ENCODE peak calls at places on chromosome 20, in six cellular contexts. Y is lung, P is tibial artery, B is left ventricle myocardium inferior, Z is uterus, D is AG04450. N is an unnamed sample.

GRCh38 chr20:33304046-33304445 is 21.0 kb downstream of the BPIFB1 start:
- DNase-seq in Y (no peak), P (no peak), B (no peak), Z (no peak), D (no peak), N (no peak)

GRCh38 chr20:52010541-52010940 is 181.0 kb downstream of the ZFP64 start:
- DNase-seq in Y (no peak), P (no peak), B (no peak), Z (no peak), D (no peak), N (no peak)

GRCh38 chr20:4230651-4231050 is 215.3 kb upstream of the RNF24 start:
- DNase-seq in Y (no peak), P (no peak), B (no peak), Z (no peak), D (no peak), N (no peak)

GRCh38 chr20:57392512-57393271 is 1.5 kb downstream of the RBM38 start:
- DNase-seq in Y (no peak), P (no peak), B (peak), Z (no peak), D (no peak), N (no peak)

GRCh38 chr20:55052464-55052863 is 577.1 kb downstream of the DOK5 start:
- DNase-seq in Y (no peak), P (no peak), B (no peak), Z (no peak), D (no peak), N (no peak)

GRCh38 chr20:3670511-3670910 is 7.3 kb upstream of the GFRA4 start:
- DNase-seq in Y (no peak), P (no peak), B (no peak), Z (no peak), D (no peak), N (no peak)

GRCh38 chr20:33669873-33670640 is 3.3 kb downstream of the ACTL10 start:
- DNase-seq in Y (no peak), P (peak), B (no peak), Z (no peak), D (no peak), N (no peak)

GRCh38 chr20:58342104-58342945 is 32.8 kb downstream of the RAB22A start:
- DNase-seq in Y (no peak), P (no peak), B (no peak), Z (no peak), D (no peak), N (peak)

GRCh38 chr20:4828830-4829493 is 107.3 kb downstream of the PRND start:
- DNase-seq in Y (no peak), P (peak), B (no peak), Z (peak), D (no peak), N (no peak)

GRCh38 chr20:46206025-46206424 is 87.9 kb downstream of the CD40 start:
- DNase-seq in Y (peak), P (peak), B (peak), Z (no peak), D (no peak), N (peak)

GRCh38 chr20:4699216-4699615 is 22.5 kb upstream of the PRND start:
- DNase-seq in Y (no peak), P (no peak), B (no peak), Z (no peak), D (no peak), N (no peak)

DNA sequence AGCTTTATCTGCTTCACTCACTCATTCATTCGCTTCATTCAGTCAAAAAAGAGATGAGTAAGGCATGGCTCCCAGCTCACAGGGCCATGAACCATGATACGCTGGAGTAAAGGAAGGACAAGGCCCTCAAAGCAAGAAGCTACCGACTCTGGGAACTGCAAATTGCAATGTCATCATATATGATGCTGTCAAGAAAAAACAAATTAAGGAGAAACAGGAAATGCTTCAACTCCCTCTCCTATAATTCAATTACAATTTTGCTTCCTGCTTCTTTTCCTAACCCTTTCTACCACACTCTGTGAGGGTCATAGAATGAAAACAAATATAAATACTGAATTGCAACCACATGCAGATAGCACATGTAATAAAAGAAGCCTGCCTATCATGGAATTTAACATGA is 725.7 kb upstream of the FLRT3 start:
- DNase-seq in Y (no peak), P (no peak), B (no peak), Z (no peak), D (no peak), N (no peak)
- H3K4me3 ChIP-seq in Y (no peak), P (no peak), B (no peak), Z (no peak), D (no peak), N (no peak)

GRCh38 chr20:6122873-6123649 is at the start of gene FERMT1:
- DNase-seq in Y (peak), P (no peak), B (peak), Z (peak), D (no peak), N (peak)
- TF ChIP-seq CTCF in Y (no peak), P (no peak), B (peak), Z (no peak), D (no peak), N (peak)

GRCh38 chr20:50197463-50197862 is 6.8 kb downstream of the CEBPB start:
- DNase-seq in Y (no peak), P (no peak), B (no peak), Z (no peak), D (no peak), N (no peak)
- H3K4me3 ChIP-seq in Y (no peak), P (no peak), B (no peak), Z (no peak), D (no peak), N (no peak)

GRCh38 chr20:10906830-10907229 is 233.0 kb upstream of the JAG1 start:
- DNase-seq in Y (no peak), P (no peak), B (no peak), Z (no peak), D (no peak), N (peak)

GRCh38 chr20:10915815-10916214 is 242.0 kb upstream of the JAG1 start:
- DNase-seq in Y (no peak), P (no peak), B (no peak), Z (no peak), D (no peak), N (no peak)

GRCh38 chr20:10916312-10916711 is 242.5 kb upstream of the JAG1 start:
- DNase-seq in Y (no peak), P (no peak), B (no peak), Z (no peak), D (no peak), N (no peak)

GRCh38 chr20:10909803-10910202 is 236.0 kb upstream of the JAG1 start:
- DNase-seq in Y (no peak), P (no peak), B (no peak), Z (no peak), D (no peak), N (no peak)

GRCh38 chr20:10910535-10911239 is 236.9 kb upstream of the JAG1 start:
- DNase-seq in Y (no peak), P (no peak), B (peak), Z (no peak), D (no peak), N (no peak)
- TF ChIP-seq CTCF in Y (no peak), P (peak), B (peak), Z (no peak), D (peak), N (no peak)

GRCh38 chr20:36676701-36677421 is 30.9 kb upstream of the SLA2 start:
- DNase-seq in Y (no peak), P (no peak), B (no peak), Z (no peak), D (no peak), N (no peak)
- H3K4me3 ChIP-seq in Y (no peak), P (no peak), B (no peak), Z (no peak), D (no peak), N (no peak)

GRCh38 chr20:45097485-45098095 is 3.3 kb downstream of the KCNS1 start:
- DNase-seq in Y (no peak), P (no peak), B (no peak), Z (no peak), D (no peak), N (peak)
- TF ChIP-seq CTCF in Y (no peak), P (no peak), B (peak), Z (no peak), D (peak), N (peak)

GRCh38 chr20:49908258-49908565 is 7.1 kb downstream of the SPATA2 start:
- DNase-seq in Y (no peak), P (peak), B (no peak), Z (no peak), D (no peak), N (no peak)

GRCh38 chr20:49907405-49908257 is 7.7 kb downstream of the SPATA2 start:
- DNase-seq in Y (no peak), P (peak), B (no peak), Z (no peak), D (no peak), N (no peak)

GRCh38 chr20:49905415-49906091 is 9.8 kb downstream of the SPATA2 start:
- DNase-seq in Y (no peak), P (peak), B (no peak), Z (no peak), D (no peak), N (no peak)

GRCh38 chr20:49906101-49906604 is 9.2 kb downstream of the SPATA2 start:
- DNase-seq in Y (no peak), P (no peak), B (no peak), Z (no peak), D (no peak), N (no peak)

DNA sequence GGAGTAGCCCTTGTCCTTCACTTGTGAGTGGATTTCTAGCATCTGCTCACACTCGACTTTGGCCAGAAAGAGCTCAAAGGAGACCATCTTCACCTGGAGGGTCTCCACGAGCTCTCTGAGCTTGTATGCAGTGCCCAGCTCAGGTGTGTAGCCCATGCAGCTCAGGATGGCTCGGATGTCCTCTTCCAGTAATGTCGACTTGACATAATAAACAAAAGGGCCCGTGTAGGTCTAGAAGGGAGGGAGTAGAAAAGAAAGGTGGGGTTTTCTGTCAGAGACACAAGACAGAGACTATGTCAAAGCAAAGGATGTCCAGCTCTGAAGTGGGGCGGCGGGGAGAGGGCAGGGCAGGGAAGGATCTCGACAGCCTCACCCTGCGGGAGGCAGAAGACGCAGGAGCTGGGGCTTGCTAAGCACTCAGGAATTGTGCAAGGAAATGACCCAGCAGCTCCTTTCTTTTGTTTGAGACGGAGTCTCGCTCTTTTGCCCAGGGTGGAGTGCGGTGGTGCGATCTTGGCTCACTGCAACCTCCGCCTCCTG is 8.6 kb downstream of the SPATA2 start:
- DNase-seq in Y (no peak), P (peak), B (no peak), Z (no peak), D (no peak), N (no peak)
- H3K4me3 ChIP-seq in Y (no peak), P (no peak), B (no peak), Z (no peak), D (no peak), N (no peak)

DNA sequence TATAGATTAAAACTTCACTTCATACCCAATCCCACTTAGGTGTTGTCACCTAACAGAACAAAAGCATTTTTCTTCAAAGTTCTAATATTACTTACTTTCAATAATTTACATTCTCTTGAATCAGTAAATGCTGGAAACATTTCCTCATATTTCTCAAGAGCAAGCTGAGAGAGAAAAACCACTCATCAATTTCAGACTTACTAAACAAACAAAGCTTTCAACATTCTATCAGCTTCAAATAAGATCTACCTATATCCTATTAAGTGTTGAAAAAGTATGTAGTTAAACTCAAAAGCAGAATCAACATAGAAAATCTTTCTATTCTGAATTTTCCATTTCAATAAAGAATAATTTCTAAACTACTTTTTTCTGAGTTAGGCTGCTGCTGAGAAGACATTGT is 17.8 kb downstream of the GZF1 start:
- DNase-seq in Y (no peak), P (no peak), B (no peak), Z (no peak), D (no peak), N (no peak)
- TF ChIP-seq CTCF in Y (no peak), P (no peak), B (no peak), Z (no peak), D (no peak), N (no peak)

GRCh38 chr20:61948586-61949362 is 116.9 kb downstream of the TAF4 start:
- DNase-seq in Y (no peak), P (peak), B (no peak), Z (no peak), D (no peak), N (no peak)
- H3K4me3 ChIP-seq in Y (no peak), P (no peak), B (no peak), Z (no peak), D (no peak), N (no peak)

DNA sequence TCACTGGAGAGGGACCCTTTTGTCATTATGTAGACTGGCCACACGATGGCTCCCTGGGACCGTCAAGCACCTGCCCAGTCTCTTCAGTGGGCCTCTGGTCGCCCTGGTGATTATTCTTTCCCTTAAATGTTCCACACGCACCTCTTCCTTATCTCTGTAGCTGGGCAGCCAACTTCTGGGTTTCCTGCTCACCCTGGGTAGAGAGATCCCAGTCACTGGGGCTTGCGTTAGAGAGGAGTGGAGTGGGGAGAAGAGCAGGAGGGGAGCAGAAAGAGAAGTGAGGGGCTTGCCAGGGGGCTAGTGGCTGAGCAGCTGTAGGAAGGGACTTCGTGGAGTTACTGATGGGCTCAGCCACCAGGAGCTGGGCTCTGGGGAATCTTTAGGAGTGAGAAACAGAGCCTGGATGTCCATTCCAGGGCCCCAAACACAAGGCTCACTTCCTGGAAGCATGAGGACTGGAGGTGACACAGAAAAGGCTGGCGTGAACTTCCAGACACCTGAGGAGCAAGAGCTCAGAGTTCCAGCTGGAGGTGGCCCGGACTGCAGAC is 150.1 kb downstream of the DHX35 start:
- DNase-seq in Y (no peak), P (no peak), B (no peak), Z (peak), D (no peak), N (peak)
- TF ChIP-seq CTCF in Y (peak), P (no peak), B (peak), Z (peak), D (peak), N (peak)